ENCODE peak calls at places on chromosome 7, in seven cellular contexts. D, O, V, R, B, N and F are unnamed samples.

GRCh38 chr7:116528008-116528789 is 3.4 kb downstream of the CAV1 start:
- DNase-seq in D (peak), O (no peak), V (no peak), R (peak), B (peak), N (no peak), F (peak)

GRCh38 chr7:26441640-26442277 is 150.1 kb downstream of the SNX10 start:
- DNase-seq in D (no peak), O (no peak), V (no peak), R (no peak), B (peak), N (no peak), F (peak)

GRCh38 chr7:114082934-114083647 is 164.3 kb upstream of the PPP1R3A start:
- DNase-seq in D (no peak), O (peak), V (peak), R (peak), B (peak), N (peak), F (peak)

GRCh38 chr7:95509199-95509598 is 23.5 kb downstream of the ASB4 start:
- DNase-seq in D (peak), O (peak), V (no peak), R (peak), B (peak), N (peak), F (peak)

GRCh38 chr7:96416599-96416998 is 94.7 kb upstream of the SLC25A13 start:
- DNase-seq in D (no peak), O (no peak), V (no peak), R (no peak), B (no peak), N (no peak), F (no peak)

GRCh38 chr7:158908552-158908951 is 52.2 kb downstream of the DYNC2I1 start:
- DNase-seq in D (no peak), O (no peak), V (no peak), R (no peak), B (no peak), N (no peak), F (no peak)

GRCh38 chr7:142909921-142910521 is 23.5 kb downstream of the TRPV5 start:
- DNase-seq in D (no peak), O (no peak), V (no peak), R (no peak), B (no peak), N (no peak), F (no peak)

GRCh38 chr7:100024020-100024619 is 8.7 kb downstream of the ZKSCAN1 start:
- DNase-seq in D (no peak), O (no peak), V (no peak), R (no peak), B (no peak), N (no peak), F (no peak)

GRCh38 chr7:151327659-151328058 is 14.0 kb upstream of the NUB1 start:
- DNase-seq in D (peak), O (no peak), V (no peak), R (peak), B (no peak), N (no peak), F (no peak)

GRCh38 chr7:44735403-44736165 is 13.1 kb upstream of the ZMIZ2 start:
- DNase-seq in D (peak), O (no peak), V (no peak), R (peak), B (peak), N (no peak), F (no peak)

GRCh38 chr7:98662289-98662688 is 45.2 kb downstream of the NPTX2 start:
- DNase-seq in D (no peak), O (no peak), V (no peak), R (no peak), B (no peak), N (no peak), F (no peak)

GRCh38 chr7:135597926-135598305 is 40.2 kb downstream of the NUP205 start:
- DNase-seq in D (no peak), O (no peak), V (no peak), R (no peak), B (no peak), N (no peak), F (no peak)

GRCh38 chr7:69434350-69434749 is 163.9 kb upstream of the AUTS2 start:
- DNase-seq in D (no peak), O (no peak), V (no peak), R (no peak), B (no peak), N (no peak), F (no peak)

GRCh38 chr7:114439581-114439980 is 25.0 kb downstream of the FOXP2 start:
- DNase-seq in D (no peak), O (no peak), V (no peak), R (no peak), B (no peak), N (no peak), F (no peak)

GRCh38 chr7:26474596-26474995 is 182.9 kb downstream of the SNX10 start:
- DNase-seq in D (no peak), O (no peak), V (no peak), R (no peak), B (no peak), N (no peak), F (no peak)

GRCh38 chr7:149216402-149216801 is 21.1 kb downstream of the ZNF282 start:
- DNase-seq in D (no peak), O (no peak), V (no peak), R (no peak), B (no peak), N (no peak), F (peak)

GRCh38 chr7:74000489-74001149 is 27.4 kb upstream of the ELN start:
- DNase-seq in D (peak), O (no peak), V (no peak), R (no peak), B (no peak), N (no peak), F (no peak)

GRCh38 chr7:126177779-126178178 is 1075.0 kb downstream of the GRM8 start:
- DNase-seq in D (no peak), O (no peak), V (no peak), R (no peak), B (no peak), N (no peak), F (no peak)

GRCh38 chr7:6074612-6075380 is 43.6 kb downstream of the ANKRD61 start:
- DNase-seq in D (no peak), O (no peak), V (no peak), R (no peak), B (no peak), N (no peak), F (no peak)

GRCh38 chr7:12685550-12685949 is 1.9 kb upstream of the ARL4A start:
- DNase-seq in D (peak), O (peak), V (peak), R (peak), B (peak), N (peak), F (peak)

GRCh38 chr7:129394982-129395906 is 39.0 kb upstream of the STRIP2 start:
- DNase-seq in D (no peak), O (no peak), V (no peak), R (no peak), B (no peak), N (no peak), F (no peak)

GRCh38 chr7:157400171-157400860 is 63.5 kb downstream of the DNAJB6 start:
- DNase-seq in D (no peak), O (no peak), V (no peak), R (no peak), B (no peak), N (no peak), F (no peak)

GRCh38 chr7:103660455-103661371 is 214.7 kb upstream of the SLC26A5 start:
- DNase-seq in D (peak), O (peak), V (no peak), R (peak), B (peak), N (no peak), F (peak)

GRCh38 chr7:32516551-32517082 is 21.3 kb downstream of the AVL9 start:
- DNase-seq in D (no peak), O (no peak), V (no peak), R (no peak), B (no peak), N (no peak), F (no peak)

GRCh38 chr7:79176859-79177477 is 276.5 kb downstream of the MAGI2 start:
- DNase-seq in D (peak), O (peak), V (no peak), R (peak), B (peak), N (no peak), F (peak)

GRCh38 chr7:126689037-126689436 is 563.7 kb downstream of the GRM8 start:
- DNase-seq in D (no peak), O (no peak), V (no peak), R (no peak), B (no peak), N (no peak), F (peak)

GRCh38 chr7:116356333-116356965 is 143.1 kb upstream of the CAV2 start:
- DNase-seq in D (no peak), O (no peak), V (no peak), R (peak), B (no peak), N (no peak), F (no peak)

GRCh38 chr7:144401490-144401889 is 2.0 kb downstream of the NOBOX start:
- DNase-seq in D (no peak), O (no peak), V (peak), R (no peak), B (no peak), N (no peak), F (no peak)

GRCh38 chr7:112266141-112266540 is 59.6 kb downstream of the ZNF277 start:
- DNase-seq in D (no peak), O (no peak), V (no peak), R (peak), B (no peak), N (no peak), F (no peak)
- H3K18ac ChIP-seq in D (no peak), O (no peak), V (no peak), R (no peak), B (no peak), N (no peak), F (no peak)

DNA sequence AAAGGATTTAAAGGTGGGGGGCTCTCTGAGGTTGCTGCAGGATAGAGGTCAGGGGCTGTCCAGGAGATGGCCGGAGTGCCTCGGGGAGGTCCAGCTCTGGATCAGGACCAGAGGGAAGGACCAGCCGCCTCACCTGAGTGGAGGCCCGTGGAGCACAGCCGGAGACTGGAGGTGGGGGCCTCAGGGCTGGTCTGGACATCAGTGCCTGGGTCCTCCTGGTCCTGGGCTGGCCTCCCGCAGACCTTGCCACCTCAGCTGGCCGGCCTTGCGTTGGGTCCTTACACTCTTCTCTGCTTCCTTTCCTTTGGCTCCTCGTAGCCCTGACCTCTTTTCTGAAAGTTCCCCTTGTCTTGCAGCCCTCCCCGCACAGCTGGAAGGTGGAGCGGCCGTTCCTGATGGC is 2.0 kb downstream of the SUN1 start:
- DNase-seq in D (no peak), O (no peak), V (no peak), R (no peak), B (no peak), N (no peak), F (no peak)
- H3K27ac ChIP-seq in D (no peak), O (no peak), V (no peak), R (no peak), B (no peak), N (no peak), F (no peak)

DNA sequence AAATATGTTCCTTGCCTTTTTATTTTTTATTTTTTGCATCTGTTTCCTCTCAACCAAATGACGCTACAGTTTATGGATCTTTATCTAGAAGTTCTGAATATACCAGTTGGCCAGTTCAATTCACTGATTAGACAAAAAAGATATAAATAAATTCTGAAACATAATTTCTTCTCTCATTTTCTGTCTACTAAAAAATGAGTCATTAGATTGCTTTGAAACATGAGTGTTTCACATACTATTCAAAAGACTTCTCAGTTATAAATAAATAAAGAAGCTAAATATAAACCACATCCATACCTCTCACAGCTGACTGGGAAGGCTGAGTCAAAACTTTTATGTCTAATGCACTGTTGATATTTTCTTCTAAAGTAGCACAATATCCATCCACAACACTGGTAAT is 97.6 kb upstream of the GPR22 start:
- DNase-seq in D (peak), O (no peak), V (no peak), R (peak), B (no peak), N (no peak), F (no peak)
- H2BK5ac ChIP-seq in D (no peak), O (no peak), V (no peak), R (no peak), B (no peak), N (no peak), F (no peak)

GRCh38 chr7:50994753-50995319 is 212.1 kb upstream of the GRB10 start:
- DNase-seq in D (no peak), O (no peak), V (no peak), R (no peak), B (no peak), N (no peak), F (no peak)

GRCh38 chr7:50988465-50988864 is 205.8 kb upstream of the GRB10 start:
- DNase-seq in D (no peak), O (peak), V (no peak), R (no peak), B (no peak), N (no peak), F (peak)

GRCh38 chr7:50988988-50989387 is 206.3 kb upstream of the GRB10 start:
- DNase-seq in D (no peak), O (no peak), V (no peak), R (no peak), B (no peak), N (no peak), F (no peak)
- H3K18ac ChIP-seq in D (no peak), O (no peak), V (peak), R (no peak), B (no peak), N (no peak), F (no peak)

GRCh38 chr7:121544726-121545125 is 148.6 kb upstream of the FAM3C start:
- DNase-seq in D (peak), O (no peak), V (no peak), R (peak), B (peak), N (no peak), F (no peak)

GRCh38 chr7:121546632-121547340 is 150.7 kb upstream of the FAM3C start:
- DNase-seq in D (no peak), O (no peak), V (no peak), R (no peak), B (peak), N (no peak), F (no peak)

GRCh38 chr7:121545418-121545817 is 149.3 kb upstream of the FAM3C start:
- DNase-seq in D (no peak), O (no peak), V (no peak), R (no peak), B (peak), N (no peak), F (no peak)

GRCh38 chr7:121541457-121541856 is 145.3 kb upstream of the FAM3C start:
- DNase-seq in D (no peak), O (no peak), V (no peak), R (no peak), B (no peak), N (no peak), F (no peak)

GRCh38 chr7:121544199-121544598 is 148.1 kb upstream of the FAM3C start:
- DNase-seq in D (no peak), O (no peak), V (no peak), R (no peak), B (no peak), N (no peak), F (no peak)
- H3K27ac ChIP-seq in D (no peak), O (no peak), V (no peak), R (peak), B (peak), N (no peak), F (no peak)

GRCh38 chr7:156059374-156059773 is 247.1 kb upstream of the SHH start:
- DNase-seq in D (no peak), O (no peak), V (no peak), R (no peak), B (no peak), N (no peak), F (no peak)
- H2BK5ac ChIP-seq in D (no peak), O (no peak), V (no peak), R (no peak), B (no peak), N (no peak), F (no peak)

GRCh38 chr7:106583706-106584690 is 77.0 kb downstream of the CCDC71L start:
- DNase-seq in D (no peak), O (no peak), V (no peak), R (no peak), B (no peak), N (no peak), F (peak)
- H3K18ac ChIP-seq in D (no peak), O (no peak), V (no peak), R (no peak), B (no peak), N (no peak), F (no peak)

GRCh38 chr7:29335188-29336083 is 140.9 kb downstream of the CHN2 start:
- DNase-seq in D (no peak), O (no peak), V (no peak), R (no peak), B (no peak), N (no peak), F (no peak)
- H3K27ac ChIP-seq in D (no peak), O (no peak), V (no peak), R (no peak), B (no peak), N (no peak), F (no peak)

GRCh38 chr7:24922099-24922773 is 57.7 kb downstream of the OSBPL3 start:
- DNase-seq in D (no peak), O (no peak), V (no peak), R (no peak), B (no peak), N (no peak), F (no peak)

GRCh38 chr7:24924375-24924774 is 55.6 kb downstream of the OSBPL3 start:
- DNase-seq in D (no peak), O (no peak), V (no peak), R (no peak), B (peak), N (no peak), F (peak)

GRCh38 chr7:24923172-24923865 is 56.7 kb downstream of the OSBPL3 start:
- DNase-seq in D (no peak), O (no peak), V (no peak), R (no peak), B (no peak), N (no peak), F (no peak)

GRCh38 chr7:24917510-24918239 is 62.3 kb downstream of the OSBPL3 start:
- DNase-seq in D (peak), O (no peak), V (peak), R (peak), B (peak), N (no peak), F (no peak)

DNA sequence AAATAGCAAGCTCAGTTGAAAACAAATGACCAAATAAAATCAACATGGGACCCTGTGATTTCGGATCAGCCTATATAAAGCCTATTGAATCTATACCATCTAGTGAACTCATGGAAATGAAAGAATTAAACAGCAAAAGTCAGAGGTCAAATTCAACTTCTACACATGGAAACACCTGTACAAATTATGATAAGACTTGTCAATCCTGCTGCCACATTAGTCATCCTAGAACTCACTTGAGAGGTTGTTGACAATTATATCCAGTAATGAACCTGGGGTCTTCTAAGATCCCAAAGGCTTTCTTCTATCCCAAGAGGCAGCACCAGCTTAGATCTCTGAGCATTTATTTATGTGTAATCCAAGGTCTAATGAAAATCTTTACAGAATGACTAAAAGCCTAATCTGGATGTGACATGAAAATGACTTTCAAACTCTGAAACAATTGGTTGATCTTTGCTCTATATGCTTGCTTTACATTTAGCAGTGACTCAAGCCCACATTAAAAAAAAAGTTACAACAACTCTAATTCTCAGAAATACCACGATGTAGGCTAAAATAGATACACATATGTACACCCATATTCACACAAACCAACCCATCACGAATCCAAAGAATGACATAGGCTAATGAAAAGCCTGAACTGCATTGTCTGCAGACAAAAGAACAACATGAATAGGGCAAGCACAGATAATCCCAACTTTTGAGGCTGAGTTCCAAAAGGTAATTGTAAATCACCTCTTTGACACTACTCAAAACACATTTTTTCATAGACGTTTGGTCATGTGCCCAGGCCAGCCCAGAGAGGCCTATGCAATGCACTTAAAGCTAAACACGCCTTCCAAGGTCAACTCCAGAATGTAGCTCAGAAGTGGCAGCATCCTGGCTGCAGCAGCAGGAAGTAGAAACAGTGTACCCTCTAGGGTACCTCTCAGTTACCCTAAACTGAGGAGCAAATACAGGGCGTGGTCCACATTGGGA is 59.0 kb downstream of the OSBPL3 start:
- DNase-seq in D (no peak), O (no peak), V (no peak), R (no peak), B (no peak), N (no peak), F (no peak)
- H2BK5ac ChIP-seq in D (no peak), O (no peak), V (no peak), R (no peak), B (no peak), N (no peak), F (no peak)

GRCh38 chr7:17849504-17849903 is 90.8 kb downstream of the SNX13 start:
- DNase-seq in D (peak), O (no peak), V (no peak), R (peak), B (no peak), N (no peak), F (peak)

GRCh38 chr7:17852361-17852760 is 87.9 kb downstream of the SNX13 start:
- DNase-seq in D (no peak), O (no peak), V (no peak), R (no peak), B (no peak), N (no peak), F (no peak)

GRCh38 chr7:17854297-17855047 is 85.8 kb downstream of the SNX13 start:
- DNase-seq in D (no peak), O (no peak), V (no peak), R (no peak), B (peak), N (no peak), F (no peak)

GRCh38 chr7:17856251-17856650 is 84.0 kb downstream of the SNX13 start:
- DNase-seq in D (no peak), O (no peak), V (no peak), R (no peak), B (no peak), N (no peak), F (no peak)

DNA sequence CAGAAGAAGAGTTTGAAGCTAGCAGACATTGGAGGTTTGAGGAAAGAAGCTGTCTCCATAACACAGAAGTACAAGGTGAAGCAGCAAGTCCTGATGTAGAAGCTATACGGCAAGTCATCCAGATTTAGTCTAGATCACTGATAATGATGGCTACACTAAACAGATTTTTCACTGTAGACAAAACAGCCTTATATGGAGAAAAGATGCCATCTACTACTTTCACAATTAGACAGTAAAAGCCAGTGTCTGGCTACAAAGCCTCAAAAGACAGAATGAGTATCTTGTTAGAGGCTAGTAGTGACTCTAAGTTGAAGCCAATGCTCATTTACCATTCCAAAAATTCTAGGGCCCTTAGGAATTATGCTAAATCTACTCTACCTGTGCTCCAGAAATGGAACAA is 85.1 kb downstream of the SNX13 start:
- DNase-seq in D (no peak), O (no peak), V (no peak), R (no peak), B (no peak), N (no peak), F (no peak)
- H3K18ac ChIP-seq in D (no peak), O (no peak), V (no peak), R (no peak), B (no peak), N (no peak), F (no peak)